ENCODE peak calls at places on chromosomes 7 and 10, in nine cellular contexts. K, B, P, M, G, Q, F, L and E are unnamed samples.

GRCh38 chr10:119871881-119872609 is 598 bp downstream of the MCMBP start:
- DNase-seq in K (peak; percentile 65), B (peak; percentile 62), P (peak; percentile 72), M (no peak), G (peak; percentile 51), Q (peak; percentile 75), F (peak; percentile 52), L (peak; percentile 46), E (peak; percentile 81)

GRCh38 chr10:113891476-113891875 is 37.0 kb downstream of the NHLRC2 start:
- DNase-seq in K (no peak), B (no peak), P (no peak), M (no peak), G (no peak), Q (no peak), F (no peak), L (no peak), E (no peak)

GRCh38 chr10:110354322-110354766 is 49.6 kb upstream of the SMNDC1 start:
- DNase-seq in K (peak; percentile 86), B (peak; percentile 85), P (peak; percentile 81), M (peak; percentile 69), G (peak; percentile 85), Q (peak; percentile 83), F (peak; percentile 86), L (peak; percentile 95), E (peak; percentile 87)

GRCh38 chr7:155383756-155384491 is 74.0 kb upstream of the EN2 start:
- DNase-seq in K (no peak), B (no peak), P (no peak), M (no peak), G (no peak), Q (no peak), F (no peak), L (no peak), E (no peak)

GRCh38 chr10:59903871-59904270 is 2.5 kb downstream of the CCDC6 start:
- DNase-seq in K (no peak), B (no peak), P (no peak), M (no peak), G (no peak), Q (no peak), F (no peak), L (no peak), E (no peak)

GRCh38 chr10:97673736-97674525 is 13.1 kb downstream of the AVPI1 start:
- DNase-seq in K (no peak), B (no peak), P (no peak), M (no peak), G (no peak), Q (no peak), F (no peak), L (no peak), E (no peak)

GRCh38 chr7:2710901-2711551 is 23.0 kb downstream of the AMZ1 start:
- DNase-seq in K (no peak), B (no peak), P (no peak), M (no peak), G (no peak), Q (no peak), F (no peak), L (no peak), E (no peak)

GRCh38 chr10:101285519-101286070 is 56.3 kb upstream of the LBX1 start:
- DNase-seq in K (no peak), B (no peak), P (no peak), M (no peak), G (no peak), Q (no peak), F (no peak), L (no peak), E (no peak)

GRCh38 chr7:91098566-91098965 is 165.7 kb upstream of the FZD1 start:
- DNase-seq in K (no peak), B (no peak), P (no peak), M (no peak), G (no peak), Q (no peak), F (no peak), L (no peak), E (no peak)

GRCh38 chr7:29871787-29872398 is 65.6 kb downstream of the WIPF3 start:
- DNase-seq in K (no peak), B (no peak), P (no peak), M (no peak), G (no peak), Q (no peak), F (peak; percentile 57), L (no peak), E (no peak)

GRCh38 chr7:23696916-23697441 is 13.0 kb upstream of the STK31 start:
- DNase-seq in K (peak; percentile 65), B (no peak), P (no peak), M (peak; percentile 55), G (peak; percentile 76), Q (peak; percentile 61), F (peak; percentile 47), L (peak; percentile 50), E (peak; percentile 44)

GRCh38 chr10:93074597-93075368 is 1.1 kb downstream of the CYP26A1 start:
- DNase-seq in K (no peak), B (no peak), P (no peak), M (no peak), G (no peak), Q (no peak), F (no peak), L (no peak), E (no peak)

GRCh38 chr7:33716581-33717477 is 188.5 kb upstream of the BMPER start:
- DNase-seq in K (no peak), B (no peak), P (no peak), M (peak; percentile 14), G (peak; percentile 54), Q (peak; percentile 12), F (peak; percentile 84), L (no peak), E (no peak)

GRCh38 chr7:159198016-159198724 is 53.5 kb upstream of the VIPR2 start:
- DNase-seq in K (no peak), B (no peak), P (no peak), M (no peak), G (no peak), Q (no peak), F (no peak), L (no peak), E (no peak)

GRCh38 chr7:50795831-50796230 is 13.1 kb upstream of the GRB10 start:
- DNase-seq in K (no peak), B (no peak), P (no peak), M (no peak), G (no peak), Q (peak; percentile 67), F (no peak), L (no peak), E (no peak)

GRCh38 chr7:133860628-133861135 is 266.5 kb upstream of the LRGUK start:
- DNase-seq in K (no peak), B (no peak), P (no peak), M (no peak), G (no peak), Q (no peak), F (peak; percentile 74), L (no peak), E (no peak)

GRCh38 chr7:21020667-21021066 is 234.0 kb upstream of the SP8 start:
- DNase-seq in K (no peak), B (no peak), P (no peak), M (no peak), G (no peak), Q (no peak), F (no peak), L (no peak), E (no peak)

GRCh38 chr10:31418481-31418880 is 99.5 kb downstream of the ZEB1 start:
- DNase-seq in K (no peak), B (no peak), P (no peak), M (no peak), G (no peak), Q (no peak), F (no peak), L (no peak), E (no peak)

GRCh38 chr10:126551197-126551596 is 119.3 kb downstream of the C10orf90 start:
- DNase-seq in K (no peak), B (no peak), P (no peak), M (no peak), G (no peak), Q (no peak), F (no peak), L (no peak), E (no peak)

GRCh38 chr10:5840314-5841307 is 27.4 kb upstream of the GDI2 start:
- DNase-seq in K (no peak), B (no peak), P (no peak), M (no peak), G (no peak), Q (peak; percentile 18), F (no peak), L (no peak), E (no peak)
- TF ChIP-seq POLR2A in K (no peak), B (no peak), P (no peak), M (no peak), G (no peak), Q (no peak), F (no peak), L (no peak), E (no peak)

GRCh38 chr7:130912910-130913720 is 179.1 kb upstream of the KLF14 start:
- DNase-seq in K (peak; percentile 67), B (no peak), P (peak; percentile 86), M (no peak), G (peak; percentile 91), Q (peak; percentile 69), F (peak; percentile 97), L (peak; percentile 87), E (peak; percentile 79)
- TF ChIP-seq POLR2A in K (no peak), B (no peak), P (no peak), M (peak; percentile 36), G (no peak), Q (peak; percentile 57), F (peak; percentile 48), L (no peak), E (no peak)

GRCh38 chr7:101815826-101816488 is 1.5 kb upstream of the CUX1 start:
- DNase-seq in K (peak; percentile 79), B (no peak), P (peak; percentile 86), M (peak; percentile 72), G (peak; percentile 73), Q (peak; percentile 83), F (peak; percentile 67), L (peak; percentile 75), E (peak; percentile 74)
- TF ChIP-seq POLR2A in K (no peak), B (no peak), P (no peak), M (peak; percentile 12), G (no peak), Q (peak; percentile 38), F (peak; percentile 59), L (peak; percentile 52), E (no peak)

GRCh38 chr7:135558881-135559280 is 1.2 kb downstream of the NUP205 start:
- DNase-seq in K (no peak), B (no peak), P (no peak), M (no peak), G (no peak), Q (no peak), F (no peak), L (no peak), E (no peak)
- TF ChIP-seq POLR2A in K (no peak), B (no peak), P (no peak), M (no peak), G (no peak), Q (no peak), F (no peak), L (no peak), E (no peak)